ENCODE peak calls at places on chromosome 9, in nine cellular contexts. One of them, this sample, is unnamed.

GRCh38 chr9:137458194-137459146 is 664 bp downstream of the NSMF start:
- DNase-seq in thyroid gland: no peak
- DNase-seq in lung: no peak
- DNase-seq in OCI-LY7: no peak
- DNase-seq in keratinocyte: no peak
- DNase-seq in dorsolateral prefrontal cortex: peak
- DNase-seq in endothelial cell of umbilical vein: no peak
- DNase-seq in lower leg skin: no peak
- DNase-seq in hepatocyte: peak
- DNase-seq in this sample: no peak

GRCh38 chr9:97480749-97481148 is 20.7 kb upstream of the TMOD1 start:
- DNase-seq in lung: no peak
- DNase-seq in thyroid gland: no peak
- DNase-seq in keratinocyte: no peak
- DNase-seq in dorsolateral prefrontal cortex: no peak
- DNase-seq in OCI-LY7: no peak
- DNase-seq in lower leg skin: no peak
- DNase-seq in endothelial cell of umbilical vein: no peak
- DNase-seq in hepatocyte: no peak
- DNase-seq in this sample: no peak

GRCh38 chr9:14797442-14797841 is 74.9 kb upstream of the CER1 start:
- DNase-seq in dorsolateral prefrontal cortex: no peak
- DNase-seq in hepatocyte: no peak
- DNase-seq in lower leg skin: no peak
- DNase-seq in endothelial cell of umbilical vein: no peak
- DNase-seq in lung: no peak
- DNase-seq in thyroid gland: no peak
- DNase-seq in OCI-LY7: no peak
- DNase-seq in keratinocyte: no peak
- DNase-seq in this sample: no peak

GRCh38 chr9:16154570-16155078 is 601.8 kb downstream of the CCDC171 start:
- DNase-seq in thyroid gland: peak
- DNase-seq in keratinocyte: no peak
- DNase-seq in lower leg skin: no peak
- DNase-seq in endothelial cell of umbilical vein: peak
- DNase-seq in lung: no peak
- DNase-seq in OCI-LY7: peak
- DNase-seq in hepatocyte: peak
- DNase-seq in dorsolateral prefrontal cortex: no peak
- DNase-seq in this sample: no peak

GRCh38 chr9:129936222-129936621 is 101.0 kb downstream of the USP20 start:
- DNase-seq in dorsolateral prefrontal cortex: no peak
- DNase-seq in hepatocyte: no peak
- DNase-seq in keratinocyte: no peak
- DNase-seq in endothelial cell of umbilical vein: no peak
- DNase-seq in lower leg skin: no peak
- DNase-seq in thyroid gland: no peak
- DNase-seq in lung: no peak
- DNase-seq in OCI-LY7: no peak
- DNase-seq in this sample: no peak

GRCh38 chr9:6575324-6575758 is 70.2 kb downstream of the GLDC start:
- DNase-seq in keratinocyte: no peak
- DNase-seq in hepatocyte: no peak
- DNase-seq in thyroid gland: no peak
- DNase-seq in endothelial cell of umbilical vein: no peak
- DNase-seq in OCI-LY7: peak
- DNase-seq in dorsolateral prefrontal cortex: no peak
- DNase-seq in lung: no peak
- DNase-seq in lower leg skin: no peak
- DNase-seq in this sample: no peak

GRCh38 chr9:132797861-132798659 is 80.0 kb downstream of the AK8 start:
- DNase-seq in thyroid gland: no peak
- DNase-seq in lower leg skin: no peak
- DNase-seq in dorsolateral prefrontal cortex: no peak
- DNase-seq in OCI-LY7: no peak
- DNase-seq in endothelial cell of umbilical vein: no peak
- DNase-seq in lung: no peak
- DNase-seq in keratinocyte: no peak
- DNase-seq in hepatocyte: no peak
- DNase-seq in this sample: peak

GRCh38 chr9:15915711-15916110 is 362.9 kb downstream of the CCDC171 start:
- DNase-seq in lower leg skin: no peak
- DNase-seq in dorsolateral prefrontal cortex: no peak
- DNase-seq in thyroid gland: no peak
- DNase-seq in lung: no peak
- DNase-seq in hepatocyte: no peak
- DNase-seq in OCI-LY7: no peak
- DNase-seq in keratinocyte: no peak
- DNase-seq in endothelial cell of umbilical vein: no peak
- DNase-seq in this sample: peak

GRCh38 chr9:124285903-124286291 is 28.1 kb downstream of the NEK6 start:
- DNase-seq in OCI-LY7: no peak
- DNase-seq in endothelial cell of umbilical vein: peak
- DNase-seq in lower leg skin: peak
- DNase-seq in lung: peak
- DNase-seq in thyroid gland: peak
- DNase-seq in keratinocyte: no peak
- DNase-seq in hepatocyte: peak
- DNase-seq in dorsolateral prefrontal cortex: no peak
- DNase-seq in this sample: peak

GRCh38 chr9:132042324-132042723 is 37.3 kb downstream of the MED27 start:
- DNase-seq in hepatocyte: no peak
- DNase-seq in dorsolateral prefrontal cortex: no peak
- DNase-seq in thyroid gland: no peak
- DNase-seq in endothelial cell of umbilical vein: peak
- DNase-seq in lower leg skin: no peak
- DNase-seq in OCI-LY7: no peak
- DNase-seq in lung: no peak
- DNase-seq in keratinocyte: peak
- DNase-seq in this sample: peak

GRCh38 chr9:123571240-123571639 is 215.2 kb downstream of the CRB2 start:
- DNase-seq in endothelial cell of umbilical vein: no peak
- DNase-seq in thyroid gland: no peak
- DNase-seq in OCI-LY7: no peak
- DNase-seq in lung: no peak
- DNase-seq in keratinocyte: no peak
- DNase-seq in lower leg skin: no peak
- DNase-seq in hepatocyte: no peak
- DNase-seq in dorsolateral prefrontal cortex: no peak
- DNase-seq in this sample: no peak

GRCh38 chr9:128282500-128282899 is 6.4 kb downstream of the SWI5 start:
- DNase-seq in hepatocyte: no peak
- DNase-seq in lung: no peak
- DNase-seq in keratinocyte: no peak
- DNase-seq in dorsolateral prefrontal cortex: no peak
- DNase-seq in endothelial cell of umbilical vein: peak
- DNase-seq in OCI-LY7: no peak
- DNase-seq in thyroid gland: no peak
- DNase-seq in lower leg skin: no peak
- DNase-seq in this sample: peak

GRCh38 chr9:13478235-13478634 is 198.7 kb upstream of the MPDZ start:
- DNase-seq in hepatocyte: no peak
- DNase-seq in lung: no peak
- DNase-seq in thyroid gland: no peak
- DNase-seq in keratinocyte: no peak
- DNase-seq in OCI-LY7: no peak
- DNase-seq in dorsolateral prefrontal cortex: no peak
- DNase-seq in endothelial cell of umbilical vein: no peak
- DNase-seq in lower leg skin: no peak
- DNase-seq in this sample: no peak

GRCh38 chr9:123445116-123445515 is 89.1 kb downstream of the CRB2 start:
- DNase-seq in thyroid gland: no peak
- DNase-seq in hepatocyte: no peak
- DNase-seq in endothelial cell of umbilical vein: no peak
- DNase-seq in lower leg skin: no peak
- DNase-seq in OCI-LY7: no peak
- DNase-seq in dorsolateral prefrontal cortex: peak
- DNase-seq in keratinocyte: no peak
- DNase-seq in lung: no peak
- DNase-seq in this sample: no peak

GRCh38 chr9:17509151-17509550 is 69.7 kb upstream of the SH3GL2 start:
- DNase-seq in endothelial cell of umbilical vein: no peak
- DNase-seq in keratinocyte: no peak
- DNase-seq in OCI-LY7: no peak
- DNase-seq in thyroid gland: no peak
- DNase-seq in hepatocyte: no peak
- DNase-seq in lung: no peak
- DNase-seq in lower leg skin: no peak
- DNase-seq in dorsolateral prefrontal cortex: no peak
- DNase-seq in this sample: no peak

GRCh38 chr9:38026021-38026809 is 42.8 kb downstream of the SHB start:
- DNase-seq in OCI-LY7: no peak
- DNase-seq in thyroid gland: no peak
- DNase-seq in dorsolateral prefrontal cortex: no peak
- DNase-seq in hepatocyte: peak
- DNase-seq in lower leg skin: no peak
- DNase-seq in endothelial cell of umbilical vein: peak
- DNase-seq in lung: peak
- DNase-seq in keratinocyte: no peak
- DNase-seq in this sample: peak

GRCh38 chr9:119052339-119053030 is 316.8 kb downstream of the BRINP1 start:
- DNase-seq in lower leg skin: no peak
- DNase-seq in lung: no peak
- DNase-seq in hepatocyte: no peak
- DNase-seq in OCI-LY7: no peak
- DNase-seq in thyroid gland: peak
- DNase-seq in dorsolateral prefrontal cortex: no peak
- DNase-seq in keratinocyte: no peak
- DNase-seq in endothelial cell of umbilical vein: no peak
- DNase-seq in this sample: no peak

GRCh38 chr9:97900738-97901565 is 21.3 kb downstream of the TRMO start:
- DNase-seq in thyroid gland: peak
- DNase-seq in hepatocyte: peak
- DNase-seq in dorsolateral prefrontal cortex: no peak
- DNase-seq in OCI-LY7: peak
- DNase-seq in keratinocyte: peak
- DNase-seq in endothelial cell of umbilical vein: peak
- DNase-seq in lung: no peak
- DNase-seq in lower leg skin: no peak
- DNase-seq in this sample: peak

GRCh38 chr9:118651511-118651910 is 717.7 kb downstream of the BRINP1 start:
- DNase-seq in lower leg skin: no peak
- DNase-seq in OCI-LY7: no peak
- DNase-seq in endothelial cell of umbilical vein: no peak
- DNase-seq in lung: no peak
- DNase-seq in keratinocyte: no peak
- DNase-seq in thyroid gland: no peak
- DNase-seq in dorsolateral prefrontal cortex: no peak
- DNase-seq in hepatocyte: no peak
- DNase-seq in this sample: no peak

GRCh38 chr9:120353501-120353900 is 226.5 kb downstream of the CDK5RAP2 start:
- DNase-seq in thyroid gland: no peak
- DNase-seq in endothelial cell of umbilical vein: no peak
- DNase-seq in keratinocyte: no peak
- DNase-seq in hepatocyte: peak
- DNase-seq in lower leg skin: no peak
- DNase-seq in lung: no peak
- DNase-seq in dorsolateral prefrontal cortex: no peak
- DNase-seq in OCI-LY7: no peak
- DNase-seq in this sample: peak

GRCh38 chr9:87263291-87263690 is 234.4 kb upstream of the DAPK1 start:
- DNase-seq in thyroid gland: no peak
- DNase-seq in lung: no peak
- DNase-seq in hepatocyte: no peak
- DNase-seq in keratinocyte: no peak
- DNase-seq in lower leg skin: no peak
- DNase-seq in dorsolateral prefrontal cortex: no peak
- DNase-seq in OCI-LY7: no peak
- DNase-seq in endothelial cell of umbilical vein: no peak
- DNase-seq in this sample: no peak
- TF ChIP-seq CTCF in thyroid gland: no peak
- TF ChIP-seq CTCF in lung: no peak
- TF ChIP-seq CTCF in hepatocyte: no peak
- TF ChIP-seq CTCF in keratinocyte: peak
- TF ChIP-seq CTCF in lower leg skin: no peak
- TF ChIP-seq CTCF in dorsolateral prefrontal cortex: no peak
- TF ChIP-seq CTCF in OCI-LY7: no peak
- TF ChIP-seq CTCF in endothelial cell of umbilical vein: no peak
- TF ChIP-seq CTCF in this sample: no peak

GRCh38 chr9:95731876-95732275 is 143.6 kb upstream of the ERCC6L2 start:
- DNase-seq in OCI-LY7: no peak
- DNase-seq in keratinocyte: no peak
- DNase-seq in dorsolateral prefrontal cortex: no peak
- DNase-seq in hepatocyte: no peak
- DNase-seq in thyroid gland: no peak
- DNase-seq in lower leg skin: no peak
- DNase-seq in endothelial cell of umbilical vein: no peak
- DNase-seq in lung: no peak
- DNase-seq in this sample: no peak
- H3K4me3 ChIP-seq in OCI-LY7: no peak
- H3K4me3 ChIP-seq in keratinocyte: no peak
- H3K4me3 ChIP-seq in dorsolateral prefrontal cortex: no peak
- H3K4me3 ChIP-seq in hepatocyte: no peak
- H3K4me3 ChIP-seq in thyroid gland: no peak
- H3K4me3 ChIP-seq in lower leg skin: no peak
- H3K4me3 ChIP-seq in endothelial cell of umbilical vein: no peak
- H3K4me3 ChIP-seq in lung: no peak
- H3K4me3 ChIP-seq in this sample: no peak

GRCh38 chr9:126211441-126212074 is 115.1 kb upstream of the MVB12B start:
- DNase-seq in lower leg skin: no peak
- DNase-seq in dorsolateral prefrontal cortex: no peak
- DNase-seq in OCI-LY7: no peak
- DNase-seq in keratinocyte: no peak
- DNase-seq in endothelial cell of umbilical vein: no peak
- DNase-seq in lung: no peak
- DNase-seq in thyroid gland: no peak
- DNase-seq in hepatocyte: no peak
- DNase-seq in this sample: no peak
- TF ChIP-seq CTCF in lower leg skin: no peak
- TF ChIP-seq CTCF in dorsolateral prefrontal cortex: no peak
- TF ChIP-seq CTCF in OCI-LY7: no peak
- TF ChIP-seq CTCF in keratinocyte: no peak
- TF ChIP-seq CTCF in endothelial cell of umbilical vein: no peak
- TF ChIP-seq CTCF in lung: no peak
- TF ChIP-seq CTCF in thyroid gland: no peak
- TF ChIP-seq CTCF in hepatocyte: no peak
- TF ChIP-seq CTCF in this sample: no peak

DNA sequence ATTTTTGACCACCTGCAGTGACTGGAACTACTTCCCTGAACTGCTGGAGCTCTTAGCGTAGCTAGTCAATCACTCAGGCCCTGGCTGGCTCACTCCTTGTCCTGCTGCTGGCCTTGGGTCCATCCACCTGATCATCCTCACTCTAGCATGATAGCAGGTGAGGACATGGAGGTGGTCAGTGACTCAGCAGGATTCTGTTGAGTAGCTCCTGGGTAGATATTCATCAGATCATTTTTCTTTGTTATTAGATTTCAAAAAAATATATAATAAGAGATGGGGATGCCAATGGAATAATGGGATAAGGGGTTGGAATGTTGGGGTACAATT is 25.0 kb upstream of the SEMA4D start:
- DNase-seq in dorsolateral prefrontal cortex: no peak
- DNase-seq in lower leg skin: no peak
- DNase-seq in endothelial cell of umbilical vein: no peak
- DNase-seq in lung: no peak
- DNase-seq in hepatocyte: no peak
- DNase-seq in keratinocyte: no peak
- DNase-seq in thyroid gland: no peak
- DNase-seq in OCI-LY7: no peak
- DNase-seq in this sample: no peak
- H3K4me3 ChIP-seq in dorsolateral prefrontal cortex: no peak
- H3K4me3 ChIP-seq in lower leg skin: no peak
- H3K4me3 ChIP-seq in endothelial cell of umbilical vein: no peak
- H3K4me3 ChIP-seq in lung: no peak
- H3K4me3 ChIP-seq in hepatocyte: no peak
- H3K4me3 ChIP-seq in keratinocyte: no peak
- H3K4me3 ChIP-seq in thyroid gland: no peak
- H3K4me3 ChIP-seq in OCI-LY7: peak
- H3K4me3 ChIP-seq in this sample: no peak